ENCODE peak calls at places on chromosomes 2 and 18, in eight cellular contexts. One of them, this sample, is unnamed.

GRCh38 chr18:59715445-59715844 is 18.2 kb upstream of the CCBE1 start:
- DNase-seq in EL: no peak
- DNase-seq in CD4-positive, CD25-positive, alpha-beta regulatory T cell: no peak
- DNase-seq in SW480: no peak
- DNase-seq in stimulated activated CD4-positive, alpha-beta T cell treated with anti-CD3 and anti-CD28 coated beads, Interleukin-12 subunit alpha, Interleukin-12 subunit beta, amount 100 ng/mL, for 24 hours: no peak
- DNase-seq in HS-5: no peak
- DNase-seq in HTR-8/SVneo: no peak
- DNase-seq in SHP77: no peak
- DNase-seq in this sample: peak

GRCh38 chr18:45506951-45507350 is 108.3 kb upstream of the SLC14A2 start:
- DNase-seq in EL: no peak
- DNase-seq in SHP77: no peak
- DNase-seq in HS-5: no peak
- DNase-seq in HTR-8/SVneo: no peak
- DNase-seq in CD4-positive, CD25-positive, alpha-beta regulatory T cell: no peak
- DNase-seq in stimulated activated CD4-positive, alpha-beta T cell treated with anti-CD3 and anti-CD28 coated beads, Interleukin-12 subunit alpha, Interleukin-12 subunit beta, amount 100 ng/mL, for 24 hours: no peak
- DNase-seq in SW480: no peak
- DNase-seq in this sample: no peak

GRCh38 chr2:15678346-15678745 is 86.7 kb downstream of the DDX1 start:
- DNase-seq in SW480: no peak
- DNase-seq in CD4-positive, CD25-positive, alpha-beta regulatory T cell: no peak
- DNase-seq in EL: no peak
- DNase-seq in HTR-8/SVneo: no peak
- DNase-seq in SHP77: no peak
- DNase-seq in HS-5: no peak
- DNase-seq in stimulated activated CD4-positive, alpha-beta T cell treated with anti-CD3 and anti-CD28 coated beads, Interleukin-12 subunit alpha, Interleukin-12 subunit beta, amount 100 ng/mL, for 24 hours: no peak
- DNase-seq in this sample: no peak

GRCh38 chr2:5472673-5473072 is 219.5 kb upstream of the SOX11 start:
- DNase-seq in stimulated activated CD4-positive, alpha-beta T cell treated with anti-CD3 and anti-CD28 coated beads, Interleukin-12 subunit alpha, Interleukin-12 subunit beta, amount 100 ng/mL, for 24 hours: no peak
- DNase-seq in SHP77: no peak
- DNase-seq in CD4-positive, CD25-positive, alpha-beta regulatory T cell: no peak
- DNase-seq in SW480: peak
- DNase-seq in HS-5: no peak
- DNase-seq in EL: no peak
- DNase-seq in HTR-8/SVneo: no peak
- DNase-seq in this sample: no peak

GRCh38 chr2:156087875-156088274 is 244.6 kb downstream of the NR4A2 start:
- DNase-seq in SHP77: no peak
- DNase-seq in SW480: no peak
- DNase-seq in CD4-positive, CD25-positive, alpha-beta regulatory T cell: no peak
- DNase-seq in stimulated activated CD4-positive, alpha-beta T cell treated with anti-CD3 and anti-CD28 coated beads, Interleukin-12 subunit alpha, Interleukin-12 subunit beta, amount 100 ng/mL, for 24 hours: no peak
- DNase-seq in HS-5: peak
- DNase-seq in HTR-8/SVneo: no peak
- DNase-seq in EL: peak
- DNase-seq in this sample: peak

GRCh38 chr18:47260924-47261701 is 9.7 kb upstream of the SKOR2 start:
- DNase-seq in HS-5: no peak
- DNase-seq in EL: no peak
- DNase-seq in stimulated activated CD4-positive, alpha-beta T cell treated with anti-CD3 and anti-CD28 coated beads, Interleukin-12 subunit alpha, Interleukin-12 subunit beta, amount 100 ng/mL, for 24 hours: no peak
- DNase-seq in HTR-8/SVneo: no peak
- DNase-seq in SW480: no peak
- DNase-seq in SHP77: no peak
- DNase-seq in CD4-positive, CD25-positive, alpha-beta regulatory T cell: no peak
- DNase-seq in this sample: no peak

GRCh38 chr18:31610841-31611240 is 19.2 kb downstream of the TTR start:
- DNase-seq in HTR-8/SVneo: peak
- DNase-seq in SHP77: peak
- DNase-seq in CD4-positive, CD25-positive, alpha-beta regulatory T cell: no peak
- DNase-seq in stimulated activated CD4-positive, alpha-beta T cell treated with anti-CD3 and anti-CD28 coated beads, Interleukin-12 subunit alpha, Interleukin-12 subunit beta, amount 100 ng/mL, for 24 hours: no peak
- DNase-seq in EL: no peak
- DNase-seq in HS-5: no peak
- DNase-seq in SW480: no peak
- DNase-seq in this sample: peak

GRCh38 chr2:23651187-23651983 is 266.4 kb downstream of the KLHL29 start:
- DNase-seq in SW480: no peak
- DNase-seq in HS-5: peak
- DNase-seq in HTR-8/SVneo: no peak
- DNase-seq in SHP77: no peak
- DNase-seq in CD4-positive, CD25-positive, alpha-beta regulatory T cell: no peak
- DNase-seq in stimulated activated CD4-positive, alpha-beta T cell treated with anti-CD3 and anti-CD28 coated beads, Interleukin-12 subunit alpha, Interleukin-12 subunit beta, amount 100 ng/mL, for 24 hours: no peak
- DNase-seq in EL: peak
- DNase-seq in this sample: peak

GRCh38 chr2:238167761-238168160 is 9.0 kb downstream of the ERFE start:
- DNase-seq in SW480: no peak
- DNase-seq in stimulated activated CD4-positive, alpha-beta T cell treated with anti-CD3 and anti-CD28 coated beads, Interleukin-12 subunit alpha, Interleukin-12 subunit beta, amount 100 ng/mL, for 24 hours: no peak
- DNase-seq in SHP77: no peak
- DNase-seq in HS-5: no peak
- DNase-seq in CD4-positive, CD25-positive, alpha-beta regulatory T cell: no peak
- DNase-seq in HTR-8/SVneo: no peak
- DNase-seq in EL: no peak
- DNase-seq in this sample: peak

GRCh38 chr2:51304341-51304740 is 272.4 kb upstream of the NRXN1 start:
- DNase-seq in SW480: no peak
- DNase-seq in HTR-8/SVneo: no peak
- DNase-seq in SHP77: no peak
- DNase-seq in HS-5: no peak
- DNase-seq in EL: no peak
- DNase-seq in CD4-positive, CD25-positive, alpha-beta regulatory T cell: no peak
- DNase-seq in stimulated activated CD4-positive, alpha-beta T cell treated with anti-CD3 and anti-CD28 coated beads, Interleukin-12 subunit alpha, Interleukin-12 subunit beta, amount 100 ng/mL, for 24 hours: no peak
- DNase-seq in this sample: no peak

GRCh38 chr18:22230403-22231042 is 61.1 kb downstream of the GATA6 start:
- DNase-seq in SHP77: no peak
- DNase-seq in HS-5: no peak
- DNase-seq in EL: peak
- DNase-seq in SW480: no peak
- DNase-seq in CD4-positive, CD25-positive, alpha-beta regulatory T cell: no peak
- DNase-seq in stimulated activated CD4-positive, alpha-beta T cell treated with anti-CD3 and anti-CD28 coated beads, Interleukin-12 subunit alpha, Interleukin-12 subunit beta, amount 100 ng/mL, for 24 hours: no peak
- DNase-seq in HTR-8/SVneo: no peak
- DNase-seq in this sample: peak

GRCh38 chr2:99399795-99400194 is 62.6 kb downstream of the EIF5B start:
- DNase-seq in SHP77: no peak
- DNase-seq in EL: no peak
- DNase-seq in HS-5: no peak
- DNase-seq in SW480: no peak
- DNase-seq in CD4-positive, CD25-positive, alpha-beta regulatory T cell: no peak
- DNase-seq in HTR-8/SVneo: no peak
- DNase-seq in stimulated activated CD4-positive, alpha-beta T cell treated with anti-CD3 and anti-CD28 coated beads, Interleukin-12 subunit alpha, Interleukin-12 subunit beta, amount 100 ng/mL, for 24 hours: no peak
- DNase-seq in this sample: no peak

GRCh38 chr18:75427603-75428002 is at the start of gene SMIM21:
- DNase-seq in stimulated activated CD4-positive, alpha-beta T cell treated with anti-CD3 and anti-CD28 coated beads, Interleukin-12 subunit alpha, Interleukin-12 subunit beta, amount 100 ng/mL, for 24 hours: no peak
- DNase-seq in SW480: no peak
- DNase-seq in EL: no peak
- DNase-seq in SHP77: no peak
- DNase-seq in CD4-positive, CD25-positive, alpha-beta regulatory T cell: no peak
- DNase-seq in HTR-8/SVneo: no peak
- DNase-seq in HS-5: no peak
- DNase-seq in this sample: no peak

GRCh38 chr2:144644549-144644948 is 124.6 kb upstream of the ZEB2 start:
- DNase-seq in HTR-8/SVneo: no peak
- DNase-seq in HS-5: no peak
- DNase-seq in SW480: no peak
- DNase-seq in SHP77: no peak
- DNase-seq in CD4-positive, CD25-positive, alpha-beta regulatory T cell: no peak
- DNase-seq in stimulated activated CD4-positive, alpha-beta T cell treated with anti-CD3 and anti-CD28 coated beads, Interleukin-12 subunit alpha, Interleukin-12 subunit beta, amount 100 ng/mL, for 24 hours: no peak
- DNase-seq in EL: no peak
- DNase-seq in this sample: no peak

GRCh38 chr2:174486614-174487535 is at the start of gene GPR155:
- DNase-seq in EL: peak
- DNase-seq in CD4-positive, CD25-positive, alpha-beta regulatory T cell: peak
- DNase-seq in SHP77: peak
- DNase-seq in SW480: peak
- DNase-seq in stimulated activated CD4-positive, alpha-beta T cell treated with anti-CD3 and anti-CD28 coated beads, Interleukin-12 subunit alpha, Interleukin-12 subunit beta, amount 100 ng/mL, for 24 hours: peak
- DNase-seq in HS-5: peak
- DNase-seq in HTR-8/SVneo: peak
- DNase-seq in this sample: peak

GRCh38 chr2:70094978-70095832 is 7.9 kb downstream of the PCBP1 start:
- DNase-seq in HTR-8/SVneo: no peak
- DNase-seq in SW480: no peak
- DNase-seq in SHP77: no peak
- DNase-seq in HS-5: no peak
- DNase-seq in stimulated activated CD4-positive, alpha-beta T cell treated with anti-CD3 and anti-CD28 coated beads, Interleukin-12 subunit alpha, Interleukin-12 subunit beta, amount 100 ng/mL, for 24 hours: no peak
- DNase-seq in EL: peak
- DNase-seq in CD4-positive, CD25-positive, alpha-beta regulatory T cell: peak
- DNase-seq in this sample: peak

GRCh38 chr2:72153026-72153791 is 5.5 kb upstream of the CYP26B1 start:
- DNase-seq in stimulated activated CD4-positive, alpha-beta T cell treated with anti-CD3 and anti-CD28 coated beads, Interleukin-12 subunit alpha, Interleukin-12 subunit beta, amount 100 ng/mL, for 24 hours: no peak
- DNase-seq in EL: no peak
- DNase-seq in HTR-8/SVneo: no peak
- DNase-seq in CD4-positive, CD25-positive, alpha-beta regulatory T cell: no peak
- DNase-seq in SHP77: no peak
- DNase-seq in SW480: no peak
- DNase-seq in HS-5: no peak
- DNase-seq in this sample: no peak

GRCh38 chr2:205680067-205680466 is 2.2 kb upstream of the NRP2 start:
- DNase-seq in CD4-positive, CD25-positive, alpha-beta regulatory T cell: peak
- DNase-seq in stimulated activated CD4-positive, alpha-beta T cell treated with anti-CD3 and anti-CD28 coated beads, Interleukin-12 subunit alpha, Interleukin-12 subunit beta, amount 100 ng/mL, for 24 hours: no peak
- DNase-seq in EL: peak
- DNase-seq in SW480: peak
- DNase-seq in HS-5: no peak
- DNase-seq in HTR-8/SVneo: peak
- DNase-seq in SHP77: peak
- DNase-seq in this sample: peak

GRCh38 chr18:49022311-49023280 is 71.8 kb upstream of the SMAD7 start:
- DNase-seq in EL: no peak
- DNase-seq in HS-5: no peak
- DNase-seq in stimulated activated CD4-positive, alpha-beta T cell treated with anti-CD3 and anti-CD28 coated beads, Interleukin-12 subunit alpha, Interleukin-12 subunit beta, amount 100 ng/mL, for 24 hours: no peak
- DNase-seq in SW480: no peak
- DNase-seq in HTR-8/SVneo: no peak
- DNase-seq in CD4-positive, CD25-positive, alpha-beta regulatory T cell: no peak
- DNase-seq in SHP77: no peak
- DNase-seq in this sample: no peak

GRCh38 chr2:62826141-62826540 is 120.6 kb downstream of the EHBP1 start:
- DNase-seq in stimulated activated CD4-positive, alpha-beta T cell treated with anti-CD3 and anti-CD28 coated beads, Interleukin-12 subunit alpha, Interleukin-12 subunit beta, amount 100 ng/mL, for 24 hours: no peak
- DNase-seq in SW480: no peak
- DNase-seq in HS-5: no peak
- DNase-seq in EL: peak
- DNase-seq in HTR-8/SVneo: peak
- DNase-seq in SHP77: no peak
- DNase-seq in CD4-positive, CD25-positive, alpha-beta regulatory T cell: no peak
- DNase-seq in this sample: no peak

GRCh38 chr2:24204505-24204904 is 29.7 kb downstream of the FAM228A start:
- DNase-seq in HTR-8/SVneo: no peak
- DNase-seq in SHP77: no peak
- DNase-seq in EL: no peak
- DNase-seq in stimulated activated CD4-positive, alpha-beta T cell treated with anti-CD3 and anti-CD28 coated beads, Interleukin-12 subunit alpha, Interleukin-12 subunit beta, amount 100 ng/mL, for 24 hours: no peak
- DNase-seq in SW480: no peak
- DNase-seq in CD4-positive, CD25-positive, alpha-beta regulatory T cell: no peak
- DNase-seq in HS-5: no peak
- DNase-seq in this sample: no peak

GRCh38 chr2:162146906-162147305 is 5.1 kb downstream of the GCG start:
- DNase-seq in HS-5: peak
- DNase-seq in stimulated activated CD4-positive, alpha-beta T cell treated with anti-CD3 and anti-CD28 coated beads, Interleukin-12 subunit alpha, Interleukin-12 subunit beta, amount 100 ng/mL, for 24 hours: no peak
- DNase-seq in CD4-positive, CD25-positive, alpha-beta regulatory T cell: no peak
- DNase-seq in EL: peak
- DNase-seq in SHP77: no peak
- DNase-seq in HTR-8/SVneo: peak
- DNase-seq in SW480: no peak
- DNase-seq in this sample: peak

GRCh38 chr2:230944804-230945372 is 19.8 kb upstream of the GPR55 start:
- DNase-seq in HS-5: no peak
- DNase-seq in CD4-positive, CD25-positive, alpha-beta regulatory T cell: no peak
- DNase-seq in EL: no peak
- DNase-seq in SW480: no peak
- DNase-seq in stimulated activated CD4-positive, alpha-beta T cell treated with anti-CD3 and anti-CD28 coated beads, Interleukin-12 subunit alpha, Interleukin-12 subunit beta, amount 100 ng/mL, for 24 hours: no peak
- DNase-seq in HTR-8/SVneo: no peak
- DNase-seq in SHP77: no peak
- DNase-seq in this sample: no peak

GRCh38 chr18:72283148-72283925 is 260.8 kb downstream of the CBLN2 start:
- DNase-seq in stimulated activated CD4-positive, alpha-beta T cell treated with anti-CD3 and anti-CD28 coated beads, Interleukin-12 subunit alpha, Interleukin-12 subunit beta, amount 100 ng/mL, for 24 hours: no peak
- DNase-seq in SW480: no peak
- DNase-seq in SHP77: no peak
- DNase-seq in HS-5: no peak
- DNase-seq in HTR-8/SVneo: no peak
- DNase-seq in EL: no peak
- DNase-seq in CD4-positive, CD25-positive, alpha-beta regulatory T cell: no peak
- DNase-seq in this sample: no peak

GRCh38 chr18:76252880-76253279 is 242.2 kb downstream of the ZNF516 start:
- DNase-seq in EL: no peak
- DNase-seq in SW480: no peak
- DNase-seq in CD4-positive, CD25-positive, alpha-beta regulatory T cell: no peak
- DNase-seq in SHP77: peak
- DNase-seq in stimulated activated CD4-positive, alpha-beta T cell treated with anti-CD3 and anti-CD28 coated beads, Interleukin-12 subunit alpha, Interleukin-12 subunit beta, amount 100 ng/mL, for 24 hours: no peak
- DNase-seq in HTR-8/SVneo: no peak
- DNase-seq in HS-5: no peak
- DNase-seq in this sample: peak

GRCh38 chr2:85744771-85745601 is 8.8 kb upstream of the ATOH8 start:
- DNase-seq in HS-5: no peak
- DNase-seq in stimulated activated CD4-positive, alpha-beta T cell treated with anti-CD3 and anti-CD28 coated beads, Interleukin-12 subunit alpha, Interleukin-12 subunit beta, amount 100 ng/mL, for 24 hours: no peak
- DNase-seq in SHP77: no peak
- DNase-seq in EL: peak
- DNase-seq in HTR-8/SVneo: no peak
- DNase-seq in CD4-positive, CD25-positive, alpha-beta regulatory T cell: no peak
- DNase-seq in SW480: no peak
- DNase-seq in this sample: peak

GRCh38 chr18:71431171-71431570 is 1113.0 kb downstream of the CBLN2 start:
- DNase-seq in CD4-positive, CD25-positive, alpha-beta regulatory T cell: no peak
- DNase-seq in stimulated activated CD4-positive, alpha-beta T cell treated with anti-CD3 and anti-CD28 coated beads, Interleukin-12 subunit alpha, Interleukin-12 subunit beta, amount 100 ng/mL, for 24 hours: no peak
- DNase-seq in SW480: no peak
- DNase-seq in EL: no peak
- DNase-seq in HS-5: no peak
- DNase-seq in HTR-8/SVneo: no peak
- DNase-seq in SHP77: no peak
- DNase-seq in this sample: no peak

GRCh38 chr18:67600181-67600631 is 83.7 kb upstream of the DSEL start:
- DNase-seq in SW480: peak
- DNase-seq in EL: peak
- DNase-seq in CD4-positive, CD25-positive, alpha-beta regulatory T cell: no peak
- DNase-seq in HTR-8/SVneo: peak
- DNase-seq in SHP77: no peak
- DNase-seq in stimulated activated CD4-positive, alpha-beta T cell treated with anti-CD3 and anti-CD28 coated beads, Interleukin-12 subunit alpha, Interleukin-12 subunit beta, amount 100 ng/mL, for 24 hours: no peak
- DNase-seq in HS-5: peak
- DNase-seq in this sample: peak

GRCh38 chr18:2657788-2658458 is 2.4 kb downstream of the SMCHD1 start:
- DNase-seq in HS-5: no peak
- DNase-seq in HTR-8/SVneo: peak
- DNase-seq in SHP77: peak
- DNase-seq in SW480: peak
- DNase-seq in CD4-positive, CD25-positive, alpha-beta regulatory T cell: peak
- DNase-seq in stimulated activated CD4-positive, alpha-beta T cell treated with anti-CD3 and anti-CD28 coated beads, Interleukin-12 subunit alpha, Interleukin-12 subunit beta, amount 100 ng/mL, for 24 hours: no peak
- DNase-seq in EL: peak
- DNase-seq in this sample: peak

GRCh38 chr2:157468931-157469708 is 25.2 kb upstream of the CYTIP start:
- DNase-seq in HS-5: peak
- DNase-seq in CD4-positive, CD25-positive, alpha-beta regulatory T cell: peak
- DNase-seq in SW480: no peak
- DNase-seq in SHP77: no peak
- DNase-seq in HTR-8/SVneo: peak
- DNase-seq in stimulated activated CD4-positive, alpha-beta T cell treated with anti-CD3 and anti-CD28 coated beads, Interleukin-12 subunit alpha, Interleukin-12 subunit beta, amount 100 ng/mL, for 24 hours: no peak
- DNase-seq in EL: peak
- DNase-seq in this sample: peak

This sample was measured in fibroblast of mammary gland.